ENCODE peak calls at places on chromosomes 5 and 9, in six cellular contexts. C is AG04449, F is choroid plexus epithelial cell, S is dorsolateral prefrontal cortex, K is heart right ventricle, U is psoas muscle. G is an unnamed sample.

GRCh38 chr9:109499631-109500120 is 1.6 kb upstream of the PTPN3 start:
- DNase-seq in S (peak), C (no peak), F (peak), K (peak), U (peak), G (no peak)

GRCh38 chr5:61023131-61023530 is 78.1 kb downstream of the NDUFAF2 start:
- DNase-seq in C (peak), U (no peak), F (peak), S (no peak), K (no peak), G (no peak)

GRCh38 chr9:131734165-131734610 is 5.7 kb downstream of the RAPGEF1 start:
- DNase-seq in C (no peak), S (no peak), U (peak), F (no peak), K (peak), G (no peak)

GRCh38 chr9:18351216-18351615 is 122.7 kb upstream of the ADAMTSL1 start:
- DNase-seq in U (no peak), C (no peak), K (no peak), S (no peak), F (no peak), G (no peak)

GRCh38 chr5:52961238-52961637 is 27.9 kb upstream of the ITGA2 start:
- DNase-seq in U (no peak), K (no peak), F (peak), C (no peak), S (no peak), G (no peak)

GRCh38 chr9:18893051-18893450 is 140.0 kb downstream of the SAXO1 start:
- DNase-seq in K (no peak), U (no peak), F (no peak), C (no peak), S (no peak), G (no peak)

GRCh38 chr5:43065384-43066230 is 25.5 kb upstream of the ANXA2R start:
- DNase-seq in S (no peak), C (no peak), U (peak), K (peak), F (peak), G (no peak)

GRCh38 chr5:56302027-56302426 is 68.9 kb upstream of the ANKRD55 start:
- DNase-seq in F (no peak), K (no peak), C (no peak), S (no peak), U (no peak), G (no peak)

GRCh38 chr9:133769511-133770075 is 31.4 kb upstream of the SARDH start:
- DNase-seq in S (no peak), U (peak), K (no peak), C (no peak), F (no peak), G (no peak)

GRCh38 chr9:107620801-107621200 is 131.2 kb upstream of the KLF4 start:
- DNase-seq in F (no peak), S (no peak), K (no peak), C (no peak), U (no peak), G (no peak)

GRCh38 chr5:40991168-40991980 is 79.8 kb downstream of the MROH2B start:
- DNase-seq in U (no peak), K (no peak), C (no peak), F (peak), S (no peak), G (no peak)

GRCh38 chr5:124824637-124825158 is 78.3 kb upstream of the ZNF608 start:
- DNase-seq in S (no peak), F (peak), U (no peak), K (no peak), C (no peak), G (no peak)

GRCh38 chr5:82176115-82176514 is 102.0 kb downstream of the RPS23 start:
- DNase-seq in K (no peak), U (no peak), C (no peak), F (peak), S (no peak), G (no peak)

GRCh38 chr9:87556039-87556438 is 58.4 kb downstream of the DAPK1 start:
- DNase-seq in U (no peak), F (no peak), C (no peak), K (no peak), S (no peak), G (no peak)

GRCh38 chr5:14428302-14429081 is 153.1 kb upstream of the OTULINL start:
- DNase-seq in K (no peak), F (peak), S (no peak), C (no peak), U (no peak), G (no peak)

GRCh38 chr5:132008961-132009680 is 2.3 kb downstream of the ACSL6 start:
- DNase-seq in F (no peak), U (peak), S (no peak), K (no peak), C (no peak), G (no peak)

GRCh38 chr5:180600554-180601041 is 9.3 kb upstream of the SCGB3A1 start:
- DNase-seq in F (no peak), U (peak), C (no peak), K (no peak), S (no peak), G (no peak)

GRCh38 chr9:127170049-127170448 is 47.6 kb upstream of the ANGPTL2 start:
- DNase-seq in U (no peak), K (no peak), F (no peak), S (no peak), C (no peak), G (no peak)

GRCh38 chr5:75059887-75060286 is 7.5 kb upstream of the GCNT4 start:
- DNase-seq in S (no peak), F (no peak), K (no peak), C (no peak), U (no peak), G (no peak)

GRCh38 chr9:127021664-127022337 is 100.6 kb downstream of the ANGPTL2 start:
- DNase-seq in K (peak), U (peak), C (peak), F (peak), S (peak), G (peak)

GRCh38 chr5:164277720-164278119 is 772.3 kb downstream of the MAT2B start:
- DNase-seq in C (no peak), F (peak), S (no peak), K (no peak), U (no peak), G (no peak)

GRCh38 chr5:34007116-34007674 is 655 bp downstream of the AMACR start:
- DNase-seq in K (no peak), S (peak), C (no peak), U (no peak), F (peak), G (no peak)

GRCh38 chr5:73154607-73155006 is 18.4 kb upstream of the TMEM174 start:
- DNase-seq in K (no peak), F (no peak), C (no peak), S (no peak), U (no peak), G (no peak)

GRCh38 chr5:131256507-131256823 is 7.4 kb upstream of the CDC42SE2 start:
- DNase-seq in S (no peak), K (no peak), U (no peak), F (no peak), C (no peak), G (no peak)

GRCh38 chr9:129343697-129344375 is 165.8 kb upstream of the IER5L start:
- DNase-seq in C (no peak), S (no peak), K (peak), F (peak), U (peak), G (no peak)

GRCh38 chr5:177447066-177447610 is 524 bp downstream of the PRR7 start:
- DNase-seq in C (no peak), F (peak), K (no peak), S (peak), U (peak), G (no peak)

GRCh38 chr9:126127591-126127990 is 199.0 kb upstream of the MVB12B start:
- DNase-seq in U (no peak), C (no peak), K (no peak), S (no peak), F (no peak), G (no peak)

GRCh38 chr5:134465856-134466240 is 54.2 kb upstream of the CDKN2AIPNL start:
- DNase-seq in F (peak), S (peak), C (peak), U (peak), K (peak), G (peak)

GRCh38 chr9:26221295-26221694 is 543.1 kb upstream of the TUSC1 start:
- DNase-seq in K (no peak), U (no peak), C (no peak), F (no peak), S (no peak), G (no peak)

GRCh38 chr9:26324787-26325186 is 567.8 kb downstream of the CAAP1 start:
- DNase-seq in F (no peak), C (no peak), K (no peak), U (no peak), S (no peak), G (no peak)

GRCh38 chr5:58887721-58888409 is 305.0 kb downstream of the RAB3C start:
- DNase-seq in K (peak), U (peak), C (no peak), F (peak), S (no peak), G (no peak)

GRCh38 chr5:763397-763796 is 21.1 kb downstream of the ZDHHC11B start:
- DNase-seq in K (no peak), S (no peak), C (no peak), U (no peak), F (no peak), G (no peak)

GRCh38 chr5:173639-174600 is 17.4 kb upstream of the LRRC14B start:
- DNase-seq in U (peak), S (no peak), C (no peak), F (no peak), K (no peak), G (no peak)

GRCh38 chr9:126376903-126377342 is 50.3 kb downstream of the MVB12B start:
- DNase-seq in F (no peak), S (no peak), C (no peak), K (no peak), U (no peak), G (no peak)

GRCh38 chr9:109906766-109907382 is 126.9 kb downstream of the PALM2AKAP2 start:
- DNase-seq in F (peak), C (no peak), U (no peak), K (no peak), S (no peak), G (no peak)

GRCh38 chr5:172878585-172879433 is 44.8 kb downstream of the ERGIC1 start:
- DNase-seq in K (no peak), S (no peak), U (peak), C (no peak), F (peak), G (no peak)
- H3K4me3 ChIP-seq in K (peak), S (no peak), U (peak), C (peak), F (no peak), G (peak)

GRCh38 chr5:11062379-11062778 is 301.3 kb upstream of the DAP start:
- DNase-seq in F (peak), C (no peak), K (no peak), U (no peak), S (no peak), G (no peak)
- TF ChIP-seq CTCF in F (no peak), C (no peak), K (no peak), U (no peak), S (no peak), G (no peak)

GRCh38 chr5:174044451-174044850 is 1.1 kb upstream of the NSG2 start:
- DNase-seq in K (no peak), C (no peak), F (no peak), S (no peak), U (no peak), G (no peak)

GRCh38 chr5:174046558-174046957 is 1.1 kb downstream of the NSG2 start:
- DNase-seq in C (no peak), S (no peak), U (no peak), K (no peak), F (no peak), G (no peak)

GRCh38 chr5:174044855-174045254 is 651 bp upstream of the NSG2 start:
- DNase-seq in F (no peak), K (no peak), U (no peak), C (no peak), S (no peak), G (no peak)

GRCh38 chr5:174047472-174047871 is 2.0 kb downstream of the NSG2 start:
- DNase-seq in U (no peak), S (no peak), F (no peak), C (no peak), K (no peak), G (no peak)

GRCh38 chr5:174045470-174046025 is at the start of gene NSG2:
- DNase-seq in S (peak), F (peak), C (peak), U (peak), K (peak), G (peak)
- H3K4me3 ChIP-seq in S (peak), F (no peak), C (no peak), U (no peak), K (no peak), G (no peak)

GRCh38 chr9:111300140-111300735 is 29.8 kb downstream of the OR2K2 start:
- DNase-seq in U (no peak), K (no peak), S (no peak), F (no peak), C (no peak), G (no peak)

GRCh38 chr9:111297061-111297824 is 32.8 kb downstream of the OR2K2 start:
- DNase-seq in U (no peak), F (peak), S (no peak), C (no peak), K (no peak), G (no peak)

GRCh38 chr9:111298111-111298510 is 31.9 kb downstream of the OR2K2 start:
- DNase-seq in S (no peak), K (no peak), U (no peak), C (no peak), F (no peak), G (no peak)

GRCh38 chr9:111298831-111299603 is 31.0 kb downstream of the OR2K2 start:
- DNase-seq in S (no peak), F (peak), K (peak), C (peak), U (peak), G (peak)

GRCh38 chr9:111301195-111301594 is 28.8 kb downstream of the OR2K2 start:
- DNase-seq in F (peak), U (no peak), C (no peak), K (no peak), S (no peak), G (peak)
- TF ChIP-seq CTCF in F (no peak), U (no peak), C (no peak), K (no peak), S (no peak), G (no peak)

GRCh38 chr5:97644896-97645295 is 461.8 kb upstream of the RIOK2 start:
- DNase-seq in U (no peak), F (no peak), C (no peak), K (no peak), S (no peak), G (no peak)

GRCh38 chr5:97641081-97641480 is 458.0 kb upstream of the RIOK2 start:
- DNase-seq in K (no peak), U (no peak), C (no peak), S (no peak), F (no peak), G (no peak)

GRCh38 chr5:97644206-97644605 is 461.2 kb upstream of the RIOK2 start:
- DNase-seq in U (no peak), K (no peak), S (no peak), F (no peak), C (no peak), G (no peak)
- H3K4me3 ChIP-seq in U (no peak), K (no peak), S (no peak), F (no peak), C (no peak), G (no peak)

GRCh38 chr9:123102380-123103113 is 69.1 kb downstream of the GPR21 start:
- DNase-seq in U (no peak), F (peak), K (no peak), S (no peak), C (peak), G (no peak)
- TF ChIP-seq CTCF in U (no peak), F (peak), K (peak), S (no peak), C (peak), G (peak)

GRCh38 chr5:150263801-150264621 is 25.6 kb downstream of the CAMK2A start:
- DNase-seq in K (no peak), C (peak), S (no peak), F (peak), U (peak), G (peak)
- H3K4me3 ChIP-seq in K (no peak), C (peak), S (peak), F (no peak), U (no peak), G (no peak)

GRCh38 chr5:26487553-26487952 is 550.8 kb downstream of the CDH9 start:
- DNase-seq in K (no peak), F (no peak), C (no peak), S (no peak), U (no peak), G (no peak)

GRCh38 chr5:26486631-26487030 is 551.8 kb downstream of the CDH9 start:
- DNase-seq in S (no peak), K (no peak), U (no peak), F (no peak), C (no peak), G (no peak)

GRCh38 chr5:26482076-26482816 is 556.1 kb downstream of the CDH9 start:
- DNase-seq in S (no peak), U (no peak), C (no peak), K (no peak), F (no peak), G (no peak)

GRCh38 chr5:26482817-26483375 is 555.5 kb downstream of the CDH9 start:
- DNase-seq in U (no peak), F (peak), C (no peak), K (no peak), S (no peak), G (no peak)
- TF ChIP-seq CTCF in U (peak), F (peak), C (no peak), K (peak), S (peak), G (peak)

GRCh38 chr5:157107508-157107907 is 1.3 kb downstream of the HAVCR2 start:
- DNase-seq in K (no peak), C (no peak), S (no peak), U (no peak), F (no peak), G (no peak)
- H3K4me3 ChIP-seq in K (peak), C (no peak), S (peak), U (peak), F (no peak), G (no peak)